ENCODE peak calls at places on chromosomes 13 and 19, in four cellular contexts. R is EL; I is left ventricle myocardium inferior; Y is stimulated activated CD4-positive, alpha-beta T cell treated with anti-CD3 and anti-CD28 coated beads, Interleukin-1b, Interleukin-23, amount 100 ng/mL, for 24 hours. P is an unnamed sample.

GRCh38 chr19:49469828-49470614 is 4.0 kb upstream of the FLT3LG start:
- DNase-seq in R (peak), Y (peak), I (no peak), P (no peak)

GRCh38 chr19:36417752-36418286 is 625 bp downstream of the ZFP82 start:
- DNase-seq in R (no peak), Y (no peak), I (no peak), P (no peak)

GRCh38 chr13:113527272-113527958 is 36.9 kb upstream of the DCUN1D2 start:
- DNase-seq in Y (no peak), R (no peak), I (no peak), P (no peak)

GRCh38 chr19:50476224-50476942 is at the start of the genes EMC10 and GARIN5A:
- DNase-seq in I (peak), R (peak), Y (peak), P (peak)

GRCh38 chr19:16252459-16253205 is 54.9 kb downstream of the AP1M1 start:
- DNase-seq in Y (no peak), I (peak), R (no peak), P (no peak)

GRCh38 chr19:13748169-13748884 is 16.0 kb upstream of the MRI1 start:
- DNase-seq in I (no peak), R (peak), Y (no peak), P (peak)

GRCh38 chr19:33831835-33832234 is 35.2 kb downstream of the KCTD15 start:
- DNase-seq in R (no peak), Y (no peak), I (no peak), P (no peak)

GRCh38 chr13:79776538-79776937 is 295.6 kb downstream of the NDFIP2 start:
- DNase-seq in R (peak), I (no peak), Y (no peak), P (no peak)

GRCh38 chr19:47765522-47766358 is 12.8 kb upstream of the SELENOW start:
- DNase-seq in Y (no peak), R (peak), I (peak), P (no peak)

GRCh38 chr19:46081928-46082727 is 41.3 kb upstream of the IGFL4 start:
- DNase-seq in R (peak), Y (no peak), I (no peak), P (peak)

GRCh38 chr13:48653074-48654054 is at the start of gene CYSLTR2:
- DNase-seq in I (no peak), R (peak), Y (no peak), P (no peak)

GRCh38 chr19:29967623-29968022 is 25.6 kb downstream of the URI1 start:
- DNase-seq in Y (no peak), R (no peak), I (no peak), P (no peak)

GRCh38 chr13:110405597-110406450 is 98.7 kb downstream of the COL4A2 start:
- DNase-seq in R (peak), I (no peak), Y (no peak), P (no peak)

GRCh38 chr19:53507523-53508442 is 30.2 kb upstream of the ZNF331 start:
- DNase-seq in R (no peak), Y (no peak), I (no peak), P (no peak)

GRCh38 chr13:48626077-48626449 is 27.7 kb upstream of the CYSLTR2 start:
- DNase-seq in I (no peak), Y (no peak), R (no peak), P (no peak)

GRCh38 chr19:609001-609340 is 19.3 kb downstream of the HCN2 start:
- DNase-seq in Y (no peak), R (no peak), I (peak), P (no peak)

GRCh38 chr19:18460900-18461299 is 23.0 kb upstream of the ISYNA1 start:
- DNase-seq in Y (no peak), I (no peak), R (no peak), P (no peak)

GRCh38 chr19:5444431-5444830 is 10.8 kb upstream of the ZNRF4 start:
- DNase-seq in I (no peak), Y (no peak), R (no peak), P (no peak)

GRCh38 chr13:76758738-76759137 is 127.5 kb downstream of the KCTD12 start:
- DNase-seq in I (no peak), Y (no peak), R (no peak), P (no peak)

GRCh38 chr13:21348771-21349170 is 110.3 kb downstream of the ZDHHC20 start:
- DNase-seq in R (no peak), Y (no peak), I (no peak), P (no peak)